ENCODE peak calls at places on chromosomes 12 and 14, in four cellular contexts. V, W, Z and I are unnamed samples.

GRCh38 chr14:49992901-49993335 is 100.0 kb downstream of the ARF6 start:
- DNase-seq in V (peak), Z (no peak), W (peak), I (no peak)

GRCh38 chr12:3170423-3171194 is 93.4 kb downstream of the TSPAN9 start:
- DNase-seq in Z (no peak), W (peak), V (peak), I (no peak)

GRCh38 chr12:71804505-71804904 is 35.1 kb upstream of the TBC1D15 start:
- DNase-seq in W (no peak), Z (peak), V (no peak), I (peak)

GRCh38 chr12:133046698-133047097 is 9.4 kb downstream of the ZNF84 start:
- DNase-seq in V (no peak), W (no peak), Z (no peak), I (no peak)

GRCh38 chr14:57928732-57929131 is 62.8 kb upstream of the SLC35F4 start:
- DNase-seq in V (no peak), Z (no peak), W (no peak), I (no peak)

GRCh38 chr12:104727866-104728449 is 230.1 kb downstream of the SLC41A2 start:
- DNase-seq in V (no peak), W (no peak), Z (no peak), I (no peak)

GRCh38 chr12:52232233-52232915 is 669 bp upstream of the KRT7 start:
- DNase-seq in V (no peak), Z (no peak), W (no peak), I (peak)

GRCh38 chr14:92103363-92103762 is 3.0 kb downstream of the ATXN3 start:
- DNase-seq in V (no peak), Z (no peak), W (no peak), I (no peak)

GRCh38 chr12:28443337-28443736 is 253.1 kb downstream of the CCDC91 start:
- DNase-seq in W (no peak), V (no peak), Z (no peak), I (no peak)

GRCh38 chr12:109718390-109718789 is 4.8 kb downstream of the FAM222A start:
- DNase-seq in V (no peak), W (peak), Z (no peak), I (peak)

GRCh38 chr12:102592134-102592533 is 111.8 kb upstream of the IGF1 start:
- DNase-seq in V (no peak), Z (no peak), W (no peak), I (no peak)

GRCh38 chr12:851343-851742 is 98.2 kb downstream of the RAD52 start:
- DNase-seq in Z (no peak), W (peak), V (peak), I (no peak)

GRCh38 chr12:68768431-68768934 is 22.5 kb downstream of the SLC35E3 start:
- DNase-seq in V (peak), Z (no peak), W (no peak), I (no peak)

GRCh38 chr14:46250113-46250703 is 401.4 kb downstream of the RPL10L start:
- DNase-seq in V (no peak), W (peak), Z (no peak), I (peak)

GRCh38 chr12:103495783-103496456 is at the start of gene C12orf42:
- DNase-seq in Z (no peak), W (peak), V (no peak), I (peak)

GRCh38 chr14:80546056-80546854 is 335.0 kb upstream of the DIO2 start:
- DNase-seq in Z (no peak), W (no peak), V (no peak), I (no peak)

GRCh38 chr14:69323266-69323966 is 63.5 kb downstream of the GALNT16 start:
- DNase-seq in W (no peak), Z (no peak), V (no peak), I (no peak)

GRCh38 chr12:6045438-6045837 is 79.0 kb downstream of the VWF start:
- DNase-seq in Z (no peak), W (no peak), V (no peak), I (no peak)

GRCh38 chr12:6049587-6049986 is 74.9 kb downstream of the VWF start:
- DNase-seq in V (peak), Z (no peak), W (no peak), I (no peak)

GRCh38 chr12:6047249-6048227 is 76.9 kb downstream of the VWF start:
- DNase-seq in Z (no peak), V (peak), W (peak), I (no peak)

GRCh38 chr12:6044082-6044481 is 80.4 kb downstream of the VWF start:
- DNase-seq in Z (no peak), W (no peak), V (no peak), I (no peak)

DNA sequence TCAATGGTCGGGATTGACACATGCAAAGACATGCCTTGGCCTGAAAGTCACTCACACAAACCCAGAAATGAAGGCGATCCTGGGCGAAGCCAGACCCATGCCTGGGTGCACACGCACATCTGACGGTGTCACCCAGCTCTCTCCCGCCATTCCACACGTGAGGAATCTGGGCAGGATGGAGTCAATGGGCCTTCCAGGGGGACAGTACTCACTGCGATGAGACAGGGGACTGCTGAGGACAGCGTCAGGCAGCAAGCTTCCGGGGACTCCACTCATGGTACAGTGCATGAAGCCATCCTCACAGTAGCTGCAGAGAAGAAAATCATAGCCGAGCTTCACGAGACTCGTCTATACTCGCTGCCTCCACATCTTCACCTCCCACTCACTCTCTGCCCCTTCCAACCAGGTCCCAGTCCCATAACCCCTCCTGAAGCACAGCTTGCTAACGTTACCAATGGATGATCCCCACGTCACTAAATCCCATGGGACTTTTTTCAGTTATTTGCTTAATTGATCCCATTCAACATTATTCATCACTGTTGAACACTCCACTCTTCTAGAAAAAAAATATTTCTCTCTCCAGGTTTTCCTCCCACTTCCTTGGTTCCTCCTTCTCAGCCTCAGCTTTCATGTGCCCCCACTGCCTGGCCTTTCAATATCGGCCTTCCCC is 77.8 kb downstream of the VWF start:
- DNase-seq in W (no peak), Z (no peak), V (no peak), I (no peak)
- H3K18ac ChIP-seq in W (peak), Z (no peak), V (peak), I (no peak)

DNA sequence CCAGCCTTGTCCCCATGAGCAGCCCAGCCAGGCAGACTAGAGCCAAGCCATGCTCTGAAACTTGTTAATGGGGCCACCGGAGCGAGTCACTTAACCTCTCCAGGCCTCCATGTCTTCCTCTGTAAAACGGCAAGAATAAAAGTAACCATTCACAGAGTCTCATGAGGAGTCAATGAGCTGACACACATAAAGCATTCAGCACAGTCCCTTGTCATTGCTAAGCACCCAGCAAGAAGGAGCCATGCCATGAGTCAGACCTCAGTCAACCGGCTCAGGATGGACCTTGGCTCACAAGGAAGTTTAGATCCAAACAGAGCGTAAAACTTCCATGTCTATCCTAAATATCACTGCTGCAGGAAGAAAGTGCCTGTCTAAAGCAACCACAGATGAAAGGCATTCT is 10.6 kb downstream of the FICD start:
- DNase-seq in Z (no peak), W (peak), V (peak), I (no peak)
- H2BK5ac ChIP-seq in Z (no peak), W (no peak), V (peak), I (no peak)

GRCh38 chr14:47919334-47919846 is 244.0 kb upstream of the MDGA2 start:
- DNase-seq in Z (no peak), W (no peak), V (no peak), I (no peak)
- H3K18ac ChIP-seq in Z (no peak), W (no peak), V (no peak), I (no peak)

DNA sequence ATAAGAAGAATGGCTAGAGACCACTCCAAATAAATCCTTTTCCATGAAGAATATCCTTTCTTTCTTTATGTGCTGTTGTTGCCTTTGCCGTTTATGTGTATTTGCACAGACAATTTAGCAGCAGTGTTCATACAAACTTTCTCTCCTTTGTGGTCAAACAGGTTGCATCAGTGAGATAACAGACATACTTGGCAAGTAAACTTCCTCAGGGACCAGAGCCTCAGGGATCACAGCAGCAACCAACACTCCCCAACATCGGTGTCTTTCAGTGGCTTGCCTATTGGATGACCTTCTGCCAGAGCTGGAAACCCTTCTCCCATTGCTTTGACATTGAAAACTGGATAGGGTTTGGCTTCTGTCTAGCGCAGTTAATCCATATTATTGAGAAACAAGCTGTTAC is 252.2 kb downstream of the BTG1 start:
- DNase-seq in V (no peak), Z (no peak), W (peak), I (no peak)
- H2BK5ac ChIP-seq in V (no peak), Z (no peak), W (no peak), I (no peak)

DNA sequence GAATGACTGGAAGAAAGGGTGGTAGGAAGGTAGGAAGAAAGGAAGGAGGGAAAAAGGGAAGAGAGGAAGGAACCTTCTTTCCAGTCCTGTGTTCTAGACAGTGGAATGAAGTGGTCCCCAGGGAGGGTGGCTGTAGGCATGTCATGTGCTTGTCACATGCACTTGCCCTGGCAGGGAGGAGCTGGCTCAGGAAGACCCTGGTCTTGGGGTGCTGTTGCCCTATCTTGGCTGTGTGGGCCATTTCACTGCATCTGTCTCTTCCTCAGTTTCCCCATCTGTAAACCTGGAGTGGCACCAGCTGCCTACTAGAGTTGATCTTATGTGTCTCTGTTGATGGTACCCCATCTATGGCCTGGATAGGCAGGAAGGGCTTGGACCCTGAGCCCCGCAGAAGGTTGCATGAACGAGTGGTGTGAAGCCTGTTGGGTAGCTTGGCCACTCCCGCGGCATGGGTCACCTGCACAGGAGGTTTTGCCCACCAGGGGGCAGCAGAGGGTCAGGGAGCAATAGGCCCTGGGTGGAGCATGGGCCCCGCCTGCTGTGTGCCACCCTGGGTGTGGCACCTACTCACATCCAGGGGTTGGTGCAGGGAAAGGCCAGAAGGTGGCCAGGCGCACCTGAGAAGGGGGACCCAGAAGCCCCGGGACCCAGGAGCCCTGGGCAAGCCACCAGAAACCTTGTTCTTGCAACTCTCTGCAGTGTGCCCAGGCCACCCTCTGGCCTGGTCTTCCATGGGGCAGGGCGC is 25.1 kb downstream of the MEG3 start:
- DNase-seq in V (no peak), W (no peak), Z (peak), I (peak)
- H3K18ac ChIP-seq in V (no peak), W (peak), Z (no peak), I (no peak)

GRCh38 chr12:14695685-14696084 is 714 bp downstream of the GUCY2C start:
- DNase-seq in V (no peak), Z (no peak), W (no peak), I (no peak)

GRCh38 chr12:14691560-14691959 is 4.8 kb downstream of the GUCY2C start:
- DNase-seq in W (no peak), Z (no peak), V (no peak), I (no peak)

GRCh38 chr12:14694145-14694544 is 2.3 kb downstream of the GUCY2C start:
- DNase-seq in W (no peak), Z (no peak), V (no peak), I (peak)

GRCh38 chr12:14689996-14690395 is 6.4 kb downstream of the GUCY2C start:
- DNase-seq in Z (no peak), W (peak), V (no peak), I (no peak)

DNA sequence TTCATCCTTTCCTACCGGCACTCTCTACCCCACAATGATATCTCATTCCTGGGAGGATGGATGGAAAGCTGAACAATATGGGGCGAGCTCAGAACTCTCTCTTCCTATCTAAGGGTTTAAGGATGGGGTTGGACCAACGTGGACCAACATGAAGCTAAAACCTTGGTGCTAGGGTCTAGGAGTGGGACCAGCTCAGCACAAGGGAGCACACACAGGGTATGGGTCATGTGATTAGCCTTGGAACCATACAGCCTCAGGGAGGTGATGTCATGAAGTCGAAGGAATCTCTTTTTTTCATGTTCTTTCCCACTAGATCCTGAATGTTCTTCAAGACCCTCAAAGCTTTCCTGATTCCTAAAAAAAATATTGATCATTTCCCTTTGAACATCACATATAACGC is 3.3 kb downstream of the GUCY2C start:
- DNase-seq in Z (no peak), W (no peak), V (no peak), I (no peak)
- H2BK5ac ChIP-seq in Z (no peak), W (no peak), V (no peak), I (no peak)

DNA sequence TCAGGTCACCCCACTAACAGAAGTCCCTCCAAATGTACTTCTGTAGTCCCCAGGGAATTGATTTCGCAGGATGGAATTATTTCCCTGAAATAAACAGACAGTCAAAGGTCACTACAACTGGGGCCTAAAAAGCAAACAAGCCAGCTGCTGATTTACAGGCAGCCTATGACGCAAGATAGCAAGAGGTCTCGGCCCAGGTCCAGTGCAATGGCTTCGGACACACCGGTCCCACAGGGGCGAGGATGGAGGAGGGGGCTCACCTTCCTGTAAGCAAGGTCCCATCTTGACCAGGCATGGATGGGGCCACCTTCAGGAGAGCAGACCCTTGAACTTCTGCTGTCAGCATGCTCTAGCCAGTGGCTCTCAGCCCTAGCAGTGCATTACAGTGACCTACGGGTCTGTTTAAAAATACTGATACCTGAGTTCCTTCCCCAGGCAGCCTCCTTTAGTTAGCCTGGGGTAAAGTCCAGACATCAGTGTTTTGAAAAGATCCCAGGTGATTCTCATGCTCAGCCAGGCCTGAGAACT is 18.1 kb downstream of the NUAK1 start:
- DNase-seq in V (no peak), W (peak), Z (no peak), I (no peak)
- H3K18ac ChIP-seq in V (no peak), W (peak), Z (no peak), I (no peak)